ENCODE peak calls at places on chromosome 12, in six cellular contexts. H is adrenal gland; S is CD8-positive, alpha-beta T cell; M is lung; D is GM12878; R is body of pancreas. T is an unnamed sample.

GRCh38 chr12:54935235-54935951 is 49.2 kb downstream of the TESPA1 start:
- DNase-seq in M (no peak), S (peak), H (no peak), D (peak), R (no peak), T (no peak)

GRCh38 chr12:32273063-32273521 is 126.3 kb upstream of the FGD4 start:
- DNase-seq in M (no peak), R (no peak), H (no peak), D (no peak), S (no peak), T (no peak)

GRCh38 chr12:132772551-132772950 is 10.9 kb upstream of the ANKLE2 start:
- DNase-seq in H (peak), S (no peak), R (no peak), M (no peak), D (no peak), T (no peak)

GRCh38 chr12:30985814-30986452 is 59.4 kb downstream of the TSPAN11 start:
- DNase-seq in S (no peak), D (no peak), R (peak), M (peak), H (peak), T (peak)

GRCh38 chr12:11869406-11869805 is 201.3 kb upstream of the BCL2L14 start:
- DNase-seq in D (no peak), S (no peak), H (no peak), M (no peak), R (no peak), T (no peak)

GRCh38 chr12:19778111-19778688 is 338.9 kb downstream of the AEBP2 start:
- DNase-seq in H (no peak), R (no peak), M (no peak), D (no peak), S (no peak), T (no peak)

GRCh38 chr12:99427104-99427503 is 220.4 kb upstream of the GARIN6 start:
- DNase-seq in D (no peak), S (no peak), M (no peak), H (no peak), R (no peak), T (no peak)

GRCh38 chr12:100154472-100155247 is 12.0 kb upstream of the BLTP3B start:
- DNase-seq in R (peak), D (no peak), S (peak), M (peak), H (peak), T (peak)

GRCh38 chr12:76346798-76347420 is 1.3 kb downstream of the BBS10 start:
- DNase-seq in S (no peak), R (no peak), D (peak), M (no peak), H (peak), T (no peak)

GRCh38 chr12:105167346-105167745 is 59.8 kb downstream of the WASHC4 start:
- DNase-seq in S (no peak), H (no peak), R (no peak), D (no peak), M (no peak), T (no peak)

GRCh38 chr12:71166280-71166679 is 8.5 kb upstream of the TSPAN8 start:
- DNase-seq in S (no peak), H (no peak), M (no peak), D (no peak), R (no peak), T (no peak)

GRCh38 chr12:56661560-56661959 is 15.8 kb upstream of the ATP5F1B start:
- DNase-seq in R (no peak), D (no peak), S (no peak), M (no peak), H (no peak), T (no peak)

GRCh38 chr12:115946867-115947695 is 330.4 kb downstream of the MED13L start:
- DNase-seq in D (no peak), S (no peak), H (no peak), M (no peak), R (no peak), T (no peak)
- TF ChIP-seq CTCF in D (no peak), S (no peak), H (peak), M (no peak), R (peak), T (peak)

GRCh38 chr12:22573181-22573580 is 28.8 kb upstream of the C2CD5 start:
- DNase-seq in M (no peak), R (no peak), H (no peak), D (no peak), S (no peak), T (no peak)
- TF ChIP-seq CTCF in M (no peak), R (no peak), H (no peak), D (no peak), S (no peak), T (no peak)

DNA sequence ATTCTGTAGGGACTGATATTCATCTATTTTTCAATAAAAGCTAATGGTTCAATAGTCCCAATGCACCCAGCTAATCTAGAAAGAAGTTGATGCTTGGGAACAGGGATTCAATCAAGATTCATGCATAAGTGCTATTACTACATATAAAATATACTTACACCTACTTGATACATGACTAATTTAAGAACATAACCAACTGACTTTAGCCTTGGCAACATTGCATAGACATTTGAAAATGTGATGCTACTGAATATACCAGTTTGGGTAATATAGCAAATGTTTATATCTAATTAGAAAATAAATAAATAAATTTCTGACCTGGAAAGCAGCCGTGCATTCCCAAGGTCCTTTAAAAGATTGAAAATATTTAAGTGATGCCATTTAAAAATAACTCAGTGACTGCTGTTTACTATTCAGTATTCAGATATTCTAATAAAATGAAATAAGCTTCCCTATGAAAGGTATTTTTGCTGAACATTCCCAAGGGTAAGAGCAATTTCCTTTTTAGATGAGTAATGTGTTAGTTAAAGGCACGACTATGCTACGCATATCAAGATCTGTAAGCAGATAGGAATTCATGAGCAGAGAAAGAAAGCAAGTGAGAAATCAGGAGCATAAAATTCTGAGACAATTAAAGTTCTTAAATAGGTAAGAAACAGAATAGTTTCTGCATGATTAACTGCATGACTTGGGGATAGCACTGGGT is 160.6 kb upstream of the SYT1 start:
- DNase-seq in D (no peak), H (no peak), R (no peak), S (no peak), M (no peak), T (no peak)
- TF ChIP-seq CTCF in D (no peak), H (no peak), R (no peak), S (no peak), M (no peak), T (no peak)

GRCh38 chr12:981176-981828 is 9.7 kb upstream of the ERC1 start:
- DNase-seq in M (no peak), S (no peak), R (no peak), D (no peak), H (no peak), T (no peak)

GRCh38 chr12:974281-974862 is 16.7 kb upstream of the ERC1 start:
- DNase-seq in D (no peak), R (no peak), S (no peak), H (no peak), M (no peak), T (no peak)

GRCh38 chr12:976644-977043 is 14.4 kb upstream of the ERC1 start:
- DNase-seq in M (no peak), D (no peak), R (no peak), S (no peak), H (no peak), T (no peak)

GRCh38 chr12:979355-979754 is 11.7 kb upstream of the ERC1 start:
- DNase-seq in M (no peak), D (no peak), R (no peak), S (no peak), H (peak), T (no peak)

GRCh38 chr12:977163-977562 is 13.9 kb upstream of the ERC1 start:
- DNase-seq in D (no peak), H (no peak), M (no peak), R (no peak), S (no peak), T (no peak)
- TF ChIP-seq CTCF in D (no peak), H (no peak), M (no peak), R (no peak), S (no peak), T (no peak)